ENCODE peak calls at places on chromosomes 11 and 22, in eight cellular contexts. T is adrenal gland; Q is skeletal muscle cell; P is activated CD8-positive, alpha-beta T cell treated with anti-CD3 and anti-CD28 coated beads, Interleukin-2, amount 10 ng/mL, durations not matched to agents 7 days and 5 days; O is iris pigment epithelial cell; W is NCI-H774; K is HS-5; H is Caki2. X is an unnamed sample.

GRCh38 chr11:76234704-76235232 is 28.5 kb upstream of the WNT11 start:
- DNase-seq in T (no peak), Q (no peak), P (no peak), O (peak), W (no peak), K (no peak), H (no peak), X (no peak)

GRCh38 chr11:79086056-79086455 is 354.8 kb downstream of the TENM4 start:
- DNase-seq in T (no peak), Q (no peak), P (no peak), O (no peak), W (no peak), K (no peak), H (no peak), X (no peak)

GRCh38 chr22:23101524-23101923 is 31.2 kb downstream of the GNAZ start:
- DNase-seq in T (no peak), Q (no peak), P (no peak), O (no peak), W (no peak), K (no peak), H (no peak), X (no peak)

GRCh38 chr11:35919244-35919643 is 24.6 kb upstream of the LDLRAD3 start:
- DNase-seq in T (no peak), Q (no peak), P (no peak), O (peak), W (no peak), K (no peak), H (no peak), X (no peak)

GRCh38 chr11:130471731-130472433 is 23.4 kb downstream of the ADAMTS15 start:
- DNase-seq in T (no peak), Q (no peak), P (no peak), O (no peak), W (no peak), K (no peak), H (no peak), X (peak)

GRCh38 chr11:61369372-61370348 is 7.5 kb downstream of the TMEM138 start:
- DNase-seq in T (peak), Q (peak), P (no peak), O (peak), W (no peak), K (peak), H (peak), X (peak)

GRCh38 chr22:36425977-36426523 is 38.3 kb upstream of the MYH9 start:
- DNase-seq in T (peak), Q (no peak), P (no peak), O (peak), W (no peak), K (no peak), H (no peak), X (no peak)

GRCh38 chr11:134275534-134276395 is at the start of gene GLB1L3:
- DNase-seq in T (no peak), Q (no peak), P (peak), O (peak), W (no peak), K (no peak), H (no peak), X (peak)

GRCh38 chr11:123363556-123363955 is 66.5 kb upstream of the GRAMD1B start:
- DNase-seq in T (no peak), Q (no peak), P (no peak), O (no peak), W (no peak), K (no peak), H (no peak), X (no peak)

GRCh38 chr11:13076961-13077360 is 67.8 kb downstream of the RASSF10 start:
- DNase-seq in T (no peak), Q (no peak), P (no peak), O (no peak), W (no peak), K (no peak), H (no peak), X (no peak)

GRCh38 chr22:44360686-44361381 is 48.1 kb upstream of the SHISAL1 start:
- DNase-seq in T (no peak), Q (peak), P (no peak), O (no peak), W (no peak), K (no peak), H (no peak), X (peak)

GRCh38 chr11:74169736-74170458 is 905 bp downstream of the C2CD3 start:
- DNase-seq in T (no peak), Q (no peak), P (no peak), O (no peak), W (no peak), K (no peak), H (no peak), X (no peak)

GRCh38 chr11:69368119-69368880 is 74.3 kb downstream of the MYEOV start:
- DNase-seq in T (peak), Q (no peak), P (no peak), O (no peak), W (no peak), K (no peak), H (no peak), X (no peak)

GRCh38 chr22:23514317-23515038 is 65.6 kb downstream of the IGLL1 start:
- DNase-seq in T (no peak), Q (no peak), P (no peak), O (no peak), W (no peak), K (no peak), H (no peak), X (no peak)

GRCh38 chr11:17861036-17861755 is 126.6 kb downstream of the KCNC1 start:
- DNase-seq in T (no peak), Q (no peak), P (no peak), O (peak), W (no peak), K (no peak), H (no peak), X (no peak)

GRCh38 chr11:133918606-133919260 is 38.0 kb downstream of the IGSF9B start:
- DNase-seq in T (no peak), Q (no peak), P (no peak), O (no peak), W (no peak), K (no peak), H (no peak), X (no peak)

GRCh38 chr11:120254788-120255518 is 15.0 kb downstream of the POU2F3 start:
- DNase-seq in T (no peak), Q (no peak), P (no peak), O (no peak), W (no peak), K (no peak), H (no peak), X (no peak)

GRCh38 chr11:83241291-83241946 is 44.7 kb downstream of the CCDC90B start:
- DNase-seq in T (peak), Q (peak), P (peak), O (peak), W (no peak), K (no peak), H (peak), X (peak)

GRCh38 chr11:12598330-12599256 is 75.6 kb upstream of the TEAD1 start:
- DNase-seq in T (no peak), Q (no peak), P (no peak), O (peak), W (no peak), K (no peak), H (no peak), X (peak)

GRCh38 chr11:68226421-68226820 is 13.3 kb upstream of the KMT5B start:
- DNase-seq in T (no peak), Q (no peak), P (no peak), O (no peak), W (no peak), K (no peak), H (no peak), X (no peak)

GRCh38 chr22:20571078-20571503 is 63.7 kb downstream of the MED15 start:
- DNase-seq in T (no peak), Q (no peak), P (no peak), O (no peak), W (no peak), K (no peak), H (no peak), X (no peak)

GRCh38 chr11:27658535-27659236 is 41.6 kb downstream of the BDNF start:
- DNase-seq in T (no peak), Q (no peak), P (no peak), O (no peak), W (no peak), K (no peak), H (no peak), X (no peak)

X was measured in AG20443.